ENCODE peak calls at places on chromosomes 13 and 19, in nine cellular contexts. T is head of caudate nucleus; Z is activated T-cell treated with anti-CD3 and anti-CD28 coated beads, Interleukin-2, amount 50 U/mL, for 72 hours; R is GM12865; N is AG04449; L is activated CD4-positive, alpha-beta T cell treated with anti-CD3 and anti-CD28 coated beads, Interleukin-2, amount 50 U/mL, for 4 hours; D is frontal cortex; P is activated naive CD4-positive, alpha-beta T cell treated with Interleukin-2 at 50 U/mL for 16 hours; Q is sciatic nerve. F is an unnamed sample.

GRCh38 chr19:37303591-37304171 is 67.2 kb upstream of the ZNF527 start:
- DNase-seq in T (no peak), Z (no peak), R (no peak), N (no peak), L (no peak), D (peak), P (no peak), Q (no peak), F (no peak)

GRCh38 chr13:66405908-66406802 is 824.0 kb downstream of the PCDH9 start:
- DNase-seq in T (no peak), Z (no peak), R (no peak), N (peak), L (no peak), D (no peak), P (no peak), Q (no peak), F (no peak)

GRCh38 chr19:56764296-56764695 is 76.2 kb downstream of the PEG3 start:
- DNase-seq in T (no peak), Z (no peak), R (no peak), N (no peak), L (no peak), D (no peak), P (no peak), Q (no peak), F (no peak)

GRCh38 chr19:4660181-4660791 is 9.9 kb downstream of the MYDGF start:
- DNase-seq in T (no peak), Z (peak), R (no peak), N (no peak), L (no peak), D (no peak), P (no peak), Q (no peak), F (no peak)

GRCh38 chr13:71801781-71802180 is 65.2 kb downstream of the DACH1 start:
- DNase-seq in T (no peak), Z (no peak), R (no peak), N (no peak), L (no peak), D (no peak), P (no peak), Q (no peak), F (no peak)

GRCh38 chr19:48895226-48895625 is 3.3 kb downstream of the TULP2 start:
- DNase-seq in T (no peak), Z (no peak), R (no peak), N (no peak), L (no peak), D (no peak), P (no peak), Q (no peak), F (no peak)

GRCh38 chr13:39672378-39673132 is 17.1 kb downstream of the COG6 start:
- DNase-seq in T (no peak), Z (no peak), R (no peak), N (no peak), L (no peak), D (no peak), P (no peak), Q (no peak), F (no peak)

GRCh38 chr13:42007844-42008243 is 40.6 kb upstream of the DGKH start:
- DNase-seq in T (no peak), Z (no peak), R (no peak), N (no peak), L (no peak), D (no peak), P (no peak), Q (no peak), F (no peak)

GRCh38 chr19:22784051-22784450 is at the start of gene ZNF99:
- DNase-seq in T (peak), Z (no peak), R (no peak), N (no peak), L (no peak), D (no peak), P (no peak), Q (peak), F (peak)

GRCh38 chr13:73720216-73720840 is 413.9 kb downstream of the KLF12 start:
- DNase-seq in T (no peak), Z (no peak), R (no peak), N (no peak), L (no peak), D (no peak), P (no peak), Q (no peak), F (no peak)

F was measured in globus pallidus.